ENCODE peak calls at places on chromosomes 2 and 18, in five cellular contexts. T is fibroblast of lung, R is bronchial epithelial cell, B is GM06990, N is HepG2. W is an unnamed sample.

GRCh38 chr2:95273911-95274290 is 348 bp upstream of the PROM2 start:
- DNase-seq in T (no peak), B (no peak), R (no peak), N (no peak), W (no peak)

GRCh38 chr2:69012310-69013122 is 463 bp upstream of the ANTXR1 start:
- DNase-seq in T (peak), B (peak), N (peak), R (peak), W (no peak)

GRCh38 chr18:25786778-25787177 is 303.6 kb downstream of the SS18 start:
- DNase-seq in T (peak), B (no peak), R (peak), N (no peak), W (no peak)

GRCh38 chr2:72144412-72144745 is 3.3 kb downstream of the CYP26B1 start:
- DNase-seq in B (no peak), T (no peak), N (no peak), R (no peak), W (no peak)

GRCh38 chr2:151239624-151240023 is 22.0 kb downstream of the RBM43 start:
- DNase-seq in B (no peak), N (no peak), R (no peak), T (no peak), W (no peak)

GRCh38 chr2:109472331-109473005 is 141.3 kb downstream of the SEPTIN10 start:
- DNase-seq in T (no peak), B (no peak), R (no peak), N (no peak), W (no peak)

GRCh38 chr2:150076281-150076680 is 411.2 kb downstream of the RND3 start:
- DNase-seq in R (peak), B (no peak), N (no peak), T (peak), W (no peak)

GRCh38 chr2:144267209-144267608 is 252.7 kb downstream of the ZEB2 start:
- DNase-seq in T (no peak), B (no peak), R (no peak), N (no peak), W (no peak)

GRCh38 chr2:126571403-126571802 is 84.6 kb upstream of the GYPC start:
- DNase-seq in N (no peak), R (no peak), B (no peak), T (no peak), W (no peak)

GRCh38 chr2:134780977-134781376 is 57.4 kb upstream of the ACMSD start:
- DNase-seq in T (no peak), B (no peak), R (no peak), N (no peak), W (no peak)

GRCh38 chr2:233544079-233544690 is 22.4 kb downstream of the USP40 start:
- DNase-seq in T (no peak), B (no peak), R (no peak), N (no peak), W (no peak)

GRCh38 chr2:203720011-203720410 is 13.6 kb downstream of the CD28 start:
- DNase-seq in N (no peak), T (no peak), R (no peak), B (no peak), W (no peak)

GRCh38 chr2:218444692-218445357 is 25.9 kb downstream of the VIL1 start:
- DNase-seq in T (no peak), N (peak), R (no peak), B (no peak), W (no peak)

GRCh38 chr2:203328735-203329549 is 748 bp downstream of the ABI2 start:
- DNase-seq in R (peak), T (peak), N (peak), B (peak), W (no peak)

GRCh38 chr18:23143059-23143831 is 8.0 kb downstream of the CABLES1 start:
- DNase-seq in B (no peak), T (peak), R (peak), N (no peak), W (no peak)

GRCh38 chr18:23142285-23142929 is 7.1 kb downstream of the CABLES1 start:
- DNase-seq in N (peak), T (no peak), B (no peak), R (peak), W (no peak)

GRCh38 chr18:23138470-23138869 is 3.2 kb downstream of the CABLES1 start:
- DNase-seq in B (no peak), T (no peak), R (no peak), N (no peak), W (no peak)

GRCh38 chr18:23143871-23144270 is 8.6 kb downstream of the CABLES1 start:
- DNase-seq in B (no peak), N (no peak), R (no peak), T (peak), W (no peak)

GRCh38 chr18:23141022-23141999 is 6.0 kb downstream of the CABLES1 start:
- DNase-seq in T (peak), R (no peak), B (no peak), N (peak), W (no peak)
- TF ChIP-seq CTCF in T (no peak), R (no peak), B (no peak), N (no peak), W (no peak)

DNA sequence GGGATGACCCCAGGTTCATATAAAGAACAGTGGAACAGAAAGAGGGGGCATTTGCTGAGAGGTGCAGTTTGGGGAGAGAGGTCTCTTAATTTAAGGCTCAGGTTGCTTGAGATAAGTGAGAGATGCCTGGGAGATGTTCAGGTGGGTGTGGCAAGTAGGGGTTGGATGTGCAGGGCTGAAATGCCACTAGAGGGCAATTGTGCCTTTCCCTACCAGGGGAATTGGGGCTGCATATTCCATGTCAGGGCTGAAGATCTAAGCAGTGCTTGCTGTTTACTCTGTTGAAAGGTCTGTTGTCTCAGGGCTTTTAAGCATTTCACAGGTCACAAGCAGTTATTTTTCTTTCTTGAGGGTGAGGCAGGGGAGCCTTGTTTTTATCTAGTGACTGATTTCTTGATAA is 7.8 kb downstream of the CCDC85A start:
- DNase-seq in R (peak), T (no peak), B (no peak), N (peak), W (no peak)
- TF ChIP-seq CTCF in R (peak), T (no peak), B (peak), N (peak), W (no peak)

DNA sequence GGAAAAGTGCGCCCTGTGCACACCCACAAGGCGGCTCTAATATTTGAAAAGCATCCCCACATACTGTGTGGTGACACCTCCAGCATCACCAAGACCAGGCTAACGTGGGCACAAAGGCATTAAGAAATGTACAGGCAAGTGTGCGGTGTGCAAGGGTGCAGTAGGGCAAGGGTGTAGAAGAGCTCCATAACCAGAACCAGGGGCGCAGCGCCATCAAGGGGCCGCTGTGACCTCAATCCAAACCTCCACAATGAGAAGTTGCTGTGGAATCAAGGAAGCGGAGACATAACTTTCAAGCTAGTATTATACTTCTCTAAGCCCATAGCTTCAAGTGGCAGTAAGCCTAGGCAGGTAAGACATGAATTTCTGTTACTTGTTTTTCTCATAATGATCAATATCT is 13.0 kb downstream of the L3MBTL4 start:
- DNase-seq in N (no peak), B (no peak), R (no peak), T (no peak), W (no peak)
- TF ChIP-seq CTCF in N (peak), B (peak), R (no peak), T (no peak), W (no peak)

GRCh38 chr2:152646264-152646663 is 71.0 kb downstream of the PRPF40A start:
- DNase-seq in R (no peak), N (no peak), T (no peak), B (no peak), W (no peak)

GRCh38 chr2:152646775-152647174 is 70.5 kb downstream of the PRPF40A start:
- DNase-seq in B (no peak), N (peak), R (peak), T (peak), W (no peak)

GRCh38 chr2:152647417-152648010 is 69.7 kb downstream of the PRPF40A start:
- DNase-seq in R (peak), N (no peak), T (peak), B (no peak), W (no peak)

GRCh38 chr2:152649997-152650396 is 67.3 kb downstream of the PRPF40A start:
- DNase-seq in B (no peak), N (no peak), T (no peak), R (no peak), W (no peak)

DNA sequence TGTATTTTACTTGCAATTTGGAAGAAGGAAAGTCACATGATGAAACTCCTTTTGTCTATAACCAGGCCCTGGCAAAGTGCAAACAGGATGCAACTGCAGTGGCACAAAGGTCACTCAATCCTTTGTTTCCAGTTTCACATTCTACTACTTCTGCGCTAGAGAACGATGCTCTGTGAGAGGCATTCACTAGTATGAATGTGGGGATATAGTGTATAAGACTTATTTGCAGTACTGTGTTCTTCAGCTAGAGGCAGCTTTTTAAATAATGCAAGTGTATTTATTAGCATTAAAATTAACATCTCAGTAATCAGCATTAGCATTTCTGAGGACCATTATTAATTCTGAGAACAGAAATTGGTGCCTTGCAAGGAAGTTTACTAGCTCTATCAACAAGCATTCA is 68.9 kb downstream of the PRPF40A start:
- DNase-seq in T (peak), N (peak), B (no peak), R (peak), W (no peak)
- TF ChIP-seq CTCF in T (no peak), N (no peak), B (no peak), R (no peak), W (no peak)

GRCh38 chr2:17643031-17643615 is 102.6 kb downstream of the VSNL1 start:
- DNase-seq in T (peak), N (peak), B (no peak), R (peak), W (peak)
- TF ChIP-seq CTCF in T (no peak), N (no peak), B (no peak), R (no peak), W (no peak)